ENCODE peak calls at places on chromosomes 11 and 22, in ten cellular contexts. One of them, this sample, is unnamed.

GRCh38 chr11:65111159-65111536 is 524 bp upstream of the TM7SF2 start:
- DNase-seq in activated naive CD4-positive, alpha-beta T cell: no peak
- DNase-seq in hypothalamus: no peak
- DNase-seq in left cardiac atrium: no peak
- DNase-seq in RCC 7860: no peak
- DNase-seq in right atrium auricular region: no peak
- DNase-seq in memory B cell: no peak
- DNase-seq in stimulated activated CD4-positive, alpha-beta T cell treated with anti-CD3 and anti-CD28 coated beads, Interleukin-1b, Interleukin-23, amount 100 ng/mL, for 1 hour: no peak
- DNase-seq in activated T-helper 2 cell treated with anti-CD3 and anti-CD28 coated beads, Interferon-gamma antibody, Interleukin-2, Interleukin-4, amounts not matched to agents 10 μg/mL and 5 μg/mL and 100 μg/mL, durations not matched to agents 14 hours and 24 hours and 36 hours: no peak
- DNase-seq in C1 segment of cervical spinal cord: no peak
- DNase-seq in this sample: no peak

GRCh38 chr11:112401036-112401769 is 140.5 kb upstream of the PLET1 start:
- DNase-seq in activated naive CD4-positive, alpha-beta T cell: no peak
- DNase-seq in right atrium auricular region: no peak
- DNase-seq in hypothalamus: no peak
- DNase-seq in left cardiac atrium: no peak
- DNase-seq in C1 segment of cervical spinal cord: no peak
- DNase-seq in RCC 7860: no peak
- DNase-seq in activated T-helper 2 cell treated with anti-CD3 and anti-CD28 coated beads, Interferon-gamma antibody, Interleukin-2, Interleukin-4, amounts not matched to agents 10 μg/mL and 5 μg/mL and 100 μg/mL, durations not matched to agents 14 hours and 24 hours and 36 hours: no peak
- DNase-seq in stimulated activated CD4-positive, alpha-beta T cell treated with anti-CD3 and anti-CD28 coated beads, Interleukin-1b, Interleukin-23, amount 100 ng/mL, for 1 hour: no peak
- DNase-seq in memory B cell: no peak
- DNase-seq in this sample: no peak

GRCh38 chr22:37344735-37345462 is 62.6 kb downstream of the CYTH4 start:
- DNase-seq in C1 segment of cervical spinal cord: no peak
- DNase-seq in hypothalamus: no peak
- DNase-seq in left cardiac atrium: no peak
- DNase-seq in activated naive CD4-positive, alpha-beta T cell: no peak
- DNase-seq in activated T-helper 2 cell treated with anti-CD3 and anti-CD28 coated beads, Interferon-gamma antibody, Interleukin-2, Interleukin-4, amounts not matched to agents 10 μg/mL and 5 μg/mL and 100 μg/mL, durations not matched to agents 14 hours and 24 hours and 36 hours: no peak
- DNase-seq in right atrium auricular region: no peak
- DNase-seq in stimulated activated CD4-positive, alpha-beta T cell treated with anti-CD3 and anti-CD28 coated beads, Interleukin-1b, Interleukin-23, amount 100 ng/mL, for 1 hour: no peak
- DNase-seq in RCC 7860: no peak
- DNase-seq in memory B cell: no peak
- DNase-seq in this sample: no peak

GRCh38 chr11:125772834-125773505 is 5.7 kb downstream of the PATE2 start:
- DNase-seq in activated naive CD4-positive, alpha-beta T cell: no peak
- DNase-seq in C1 segment of cervical spinal cord: no peak
- DNase-seq in activated T-helper 2 cell treated with anti-CD3 and anti-CD28 coated beads, Interferon-gamma antibody, Interleukin-2, Interleukin-4, amounts not matched to agents 10 μg/mL and 5 μg/mL and 100 μg/mL, durations not matched to agents 14 hours and 24 hours and 36 hours: no peak
- DNase-seq in left cardiac atrium: no peak
- DNase-seq in right atrium auricular region: no peak
- DNase-seq in RCC 7860: no peak
- DNase-seq in memory B cell: no peak
- DNase-seq in stimulated activated CD4-positive, alpha-beta T cell treated with anti-CD3 and anti-CD28 coated beads, Interleukin-1b, Interleukin-23, amount 100 ng/mL, for 1 hour: no peak
- DNase-seq in hypothalamus: no peak
- DNase-seq in this sample: no peak

GRCh38 chr22:38490915-38491314 is 15.2 kb downstream of the DDX17 start:
- DNase-seq in memory B cell: no peak
- DNase-seq in RCC 7860: no peak
- DNase-seq in activated T-helper 2 cell treated with anti-CD3 and anti-CD28 coated beads, Interferon-gamma antibody, Interleukin-2, Interleukin-4, amounts not matched to agents 10 μg/mL and 5 μg/mL and 100 μg/mL, durations not matched to agents 14 hours and 24 hours and 36 hours: no peak
- DNase-seq in C1 segment of cervical spinal cord: no peak
- DNase-seq in activated naive CD4-positive, alpha-beta T cell: no peak
- DNase-seq in left cardiac atrium: peak; percentile 64
- DNase-seq in stimulated activated CD4-positive, alpha-beta T cell treated with anti-CD3 and anti-CD28 coated beads, Interleukin-1b, Interleukin-23, amount 100 ng/mL, for 1 hour: no peak
- DNase-seq in hypothalamus: no peak
- DNase-seq in right atrium auricular region: no peak
- DNase-seq in this sample: no peak

GRCh38 chr11:92643827-92644226 is 325.6 kb upstream of the MTNR1B start:
- DNase-seq in RCC 7860: no peak
- DNase-seq in activated naive CD4-positive, alpha-beta T cell: no peak
- DNase-seq in right atrium auricular region: no peak
- DNase-seq in left cardiac atrium: no peak
- DNase-seq in activated T-helper 2 cell treated with anti-CD3 and anti-CD28 coated beads, Interferon-gamma antibody, Interleukin-2, Interleukin-4, amounts not matched to agents 10 μg/mL and 5 μg/mL and 100 μg/mL, durations not matched to agents 14 hours and 24 hours and 36 hours: no peak
- DNase-seq in stimulated activated CD4-positive, alpha-beta T cell treated with anti-CD3 and anti-CD28 coated beads, Interleukin-1b, Interleukin-23, amount 100 ng/mL, for 1 hour: no peak
- DNase-seq in C1 segment of cervical spinal cord: no peak
- DNase-seq in hypothalamus: no peak
- DNase-seq in memory B cell: no peak
- DNase-seq in this sample: no peak

GRCh38 chr22:27296091-27296675 is 505.4 kb downstream of the MN1 start:
- DNase-seq in right atrium auricular region: no peak
- DNase-seq in left cardiac atrium: no peak
- DNase-seq in hypothalamus: no peak
- DNase-seq in stimulated activated CD4-positive, alpha-beta T cell treated with anti-CD3 and anti-CD28 coated beads, Interleukin-1b, Interleukin-23, amount 100 ng/mL, for 1 hour: no peak
- DNase-seq in activated naive CD4-positive, alpha-beta T cell: no peak
- DNase-seq in memory B cell: no peak
- DNase-seq in C1 segment of cervical spinal cord: no peak
- DNase-seq in RCC 7860: no peak
- DNase-seq in activated T-helper 2 cell treated with anti-CD3 and anti-CD28 coated beads, Interferon-gamma antibody, Interleukin-2, Interleukin-4, amounts not matched to agents 10 μg/mL and 5 μg/mL and 100 μg/mL, durations not matched to agents 14 hours and 24 hours and 36 hours: no peak
- DNase-seq in this sample: no peak

GRCh38 chr11:115244314-115244713 is 259.9 kb downstream of the CADM1 start:
- DNase-seq in RCC 7860: no peak
- DNase-seq in activated naive CD4-positive, alpha-beta T cell: no peak
- DNase-seq in hypothalamus: no peak
- DNase-seq in C1 segment of cervical spinal cord: no peak
- DNase-seq in memory B cell: no peak
- DNase-seq in right atrium auricular region: no peak
- DNase-seq in activated T-helper 2 cell treated with anti-CD3 and anti-CD28 coated beads, Interferon-gamma antibody, Interleukin-2, Interleukin-4, amounts not matched to agents 10 μg/mL and 5 μg/mL and 100 μg/mL, durations not matched to agents 14 hours and 24 hours and 36 hours: no peak
- DNase-seq in left cardiac atrium: no peak
- DNase-seq in stimulated activated CD4-positive, alpha-beta T cell treated with anti-CD3 and anti-CD28 coated beads, Interleukin-1b, Interleukin-23, amount 100 ng/mL, for 1 hour: no peak
- DNase-seq in this sample: no peak

GRCh38 chr22:11598492-11599440 is 3929.2 kb upstream of the OR11H1 start:
- DNase-seq in right atrium auricular region: no peak
- DNase-seq in memory B cell: no peak
- DNase-seq in hypothalamus: no peak
- DNase-seq in C1 segment of cervical spinal cord: no peak
- DNase-seq in activated T-helper 2 cell treated with anti-CD3 and anti-CD28 coated beads, Interferon-gamma antibody, Interleukin-2, Interleukin-4, amounts not matched to agents 10 μg/mL and 5 μg/mL and 100 μg/mL, durations not matched to agents 14 hours and 24 hours and 36 hours: no peak
- DNase-seq in left cardiac atrium: no peak
- DNase-seq in activated naive CD4-positive, alpha-beta T cell: no peak
- DNase-seq in RCC 7860: no peak
- DNase-seq in stimulated activated CD4-positive, alpha-beta T cell treated with anti-CD3 and anti-CD28 coated beads, Interleukin-1b, Interleukin-23, amount 100 ng/mL, for 1 hour: no peak
- DNase-seq in this sample: no peak

GRCh38 chr22:37254867-37255233 is 10.8 kb upstream of the RAC2 start:
- DNase-seq in stimulated activated CD4-positive, alpha-beta T cell treated with anti-CD3 and anti-CD28 coated beads, Interleukin-1b, Interleukin-23, amount 100 ng/mL, for 1 hour: no peak
- DNase-seq in activated naive CD4-positive, alpha-beta T cell: no peak
- DNase-seq in activated T-helper 2 cell treated with anti-CD3 and anti-CD28 coated beads, Interferon-gamma antibody, Interleukin-2, Interleukin-4, amounts not matched to agents 10 μg/mL and 5 μg/mL and 100 μg/mL, durations not matched to agents 14 hours and 24 hours and 36 hours: no peak
- DNase-seq in left cardiac atrium: no peak
- DNase-seq in right atrium auricular region: no peak
- DNase-seq in C1 segment of cervical spinal cord: no peak
- DNase-seq in memory B cell: no peak
- DNase-seq in hypothalamus: no peak
- DNase-seq in RCC 7860: peak; percentile 33
- DNase-seq in this sample: no peak

GRCh38 chr22:22752556-22753477 is 108.4 kb downstream of the GGTLC2 start:
- DNase-seq in activated T-helper 2 cell treated with anti-CD3 and anti-CD28 coated beads, Interferon-gamma antibody, Interleukin-2, Interleukin-4, amounts not matched to agents 10 μg/mL and 5 μg/mL and 100 μg/mL, durations not matched to agents 14 hours and 24 hours and 36 hours: no peak
- DNase-seq in activated naive CD4-positive, alpha-beta T cell: no peak
- DNase-seq in right atrium auricular region: peak; percentile 71
- DNase-seq in left cardiac atrium: peak; percentile 47
- DNase-seq in memory B cell: no peak
- DNase-seq in RCC 7860: no peak
- DNase-seq in C1 segment of cervical spinal cord: no peak
- DNase-seq in stimulated activated CD4-positive, alpha-beta T cell treated with anti-CD3 and anti-CD28 coated beads, Interleukin-1b, Interleukin-23, amount 100 ng/mL, for 1 hour: no peak
- DNase-seq in hypothalamus: no peak
- DNase-seq in this sample: no peak

GRCh38 chr11:70586261-70587094 is 188.1 kb downstream of the CTTN start:
- DNase-seq in hypothalamus: no peak
- DNase-seq in activated naive CD4-positive, alpha-beta T cell: no peak
- DNase-seq in left cardiac atrium: no peak
- DNase-seq in stimulated activated CD4-positive, alpha-beta T cell treated with anti-CD3 and anti-CD28 coated beads, Interleukin-1b, Interleukin-23, amount 100 ng/mL, for 1 hour: no peak
- DNase-seq in right atrium auricular region: no peak
- DNase-seq in memory B cell: no peak
- DNase-seq in C1 segment of cervical spinal cord: no peak
- DNase-seq in RCC 7860: no peak
- DNase-seq in activated T-helper 2 cell treated with anti-CD3 and anti-CD28 coated beads, Interferon-gamma antibody, Interleukin-2, Interleukin-4, amounts not matched to agents 10 μg/mL and 5 μg/mL and 100 μg/mL, durations not matched to agents 14 hours and 24 hours and 36 hours: no peak
- DNase-seq in this sample: no peak

GRCh38 chr11:124899376-124900145 is 1.9 kb upstream of the ROBO4 start:
- DNase-seq in stimulated activated CD4-positive, alpha-beta T cell treated with anti-CD3 and anti-CD28 coated beads, Interleukin-1b, Interleukin-23, amount 100 ng/mL, for 1 hour: no peak
- DNase-seq in memory B cell: no peak
- DNase-seq in RCC 7860: peak; percentile 32
- DNase-seq in left cardiac atrium: no peak
- DNase-seq in right atrium auricular region: no peak
- DNase-seq in hypothalamus: no peak
- DNase-seq in activated T-helper 2 cell treated with anti-CD3 and anti-CD28 coated beads, Interferon-gamma antibody, Interleukin-2, Interleukin-4, amounts not matched to agents 10 μg/mL and 5 μg/mL and 100 μg/mL, durations not matched to agents 14 hours and 24 hours and 36 hours: no peak
- DNase-seq in activated naive CD4-positive, alpha-beta T cell: no peak
- DNase-seq in C1 segment of cervical spinal cord: no peak
- DNase-seq in this sample: no peak

GRCh38 chr11:100805509-100806199 is 118.6 kb downstream of the ARHGAP42 start:
- DNase-seq in stimulated activated CD4-positive, alpha-beta T cell treated with anti-CD3 and anti-CD28 coated beads, Interleukin-1b, Interleukin-23, amount 100 ng/mL, for 1 hour: no peak
- DNase-seq in activated naive CD4-positive, alpha-beta T cell: no peak
- DNase-seq in C1 segment of cervical spinal cord: no peak
- DNase-seq in left cardiac atrium: no peak
- DNase-seq in hypothalamus: no peak
- DNase-seq in memory B cell: no peak
- DNase-seq in activated T-helper 2 cell treated with anti-CD3 and anti-CD28 coated beads, Interferon-gamma antibody, Interleukin-2, Interleukin-4, amounts not matched to agents 10 μg/mL and 5 μg/mL and 100 μg/mL, durations not matched to agents 14 hours and 24 hours and 36 hours: no peak
- DNase-seq in right atrium auricular region: no peak
- DNase-seq in RCC 7860: no peak
- DNase-seq in this sample: no peak

GRCh38 chr11:119340335-119341221 is at the start of gene C1QTNF5:
- DNase-seq in C1 segment of cervical spinal cord: peak; percentile 79
- DNase-seq in stimulated activated CD4-positive, alpha-beta T cell treated with anti-CD3 and anti-CD28 coated beads, Interleukin-1b, Interleukin-23, amount 100 ng/mL, for 1 hour: no peak
- DNase-seq in activated naive CD4-positive, alpha-beta T cell: no peak
- DNase-seq in RCC 7860: no peak
- DNase-seq in right atrium auricular region: peak; percentile 91
- DNase-seq in left cardiac atrium: peak; percentile 92
- DNase-seq in hypothalamus: no peak
- DNase-seq in memory B cell: no peak
- DNase-seq in activated T-helper 2 cell treated with anti-CD3 and anti-CD28 coated beads, Interferon-gamma antibody, Interleukin-2, Interleukin-4, amounts not matched to agents 10 μg/mL and 5 μg/mL and 100 μg/mL, durations not matched to agents 14 hours and 24 hours and 36 hours: no peak
- DNase-seq in this sample: no peak

GRCh38 chr11:113034591-113034990 is 73.4 kb downstream of the NCAM1 start:
- DNase-seq in right atrium auricular region: no peak
- DNase-seq in memory B cell: no peak
- DNase-seq in activated T-helper 2 cell treated with anti-CD3 and anti-CD28 coated beads, Interferon-gamma antibody, Interleukin-2, Interleukin-4, amounts not matched to agents 10 μg/mL and 5 μg/mL and 100 μg/mL, durations not matched to agents 14 hours and 24 hours and 36 hours: no peak
- DNase-seq in stimulated activated CD4-positive, alpha-beta T cell treated with anti-CD3 and anti-CD28 coated beads, Interleukin-1b, Interleukin-23, amount 100 ng/mL, for 1 hour: no peak
- DNase-seq in left cardiac atrium: no peak
- DNase-seq in C1 segment of cervical spinal cord: no peak
- DNase-seq in hypothalamus: no peak
- DNase-seq in RCC 7860: no peak
- DNase-seq in activated naive CD4-positive, alpha-beta T cell: no peak
- DNase-seq in this sample: no peak

GRCh38 chr11:123525072-123525471 is 95.0 kb downstream of the GRAMD1B start:
- DNase-seq in memory B cell: no peak
- DNase-seq in RCC 7860: no peak
- DNase-seq in right atrium auricular region: no peak
- DNase-seq in hypothalamus: no peak
- DNase-seq in stimulated activated CD4-positive, alpha-beta T cell treated with anti-CD3 and anti-CD28 coated beads, Interleukin-1b, Interleukin-23, amount 100 ng/mL, for 1 hour: no peak
- DNase-seq in activated naive CD4-positive, alpha-beta T cell: no peak
- DNase-seq in activated T-helper 2 cell treated with anti-CD3 and anti-CD28 coated beads, Interferon-gamma antibody, Interleukin-2, Interleukin-4, amounts not matched to agents 10 μg/mL and 5 μg/mL and 100 μg/mL, durations not matched to agents 14 hours and 24 hours and 36 hours: no peak
- DNase-seq in left cardiac atrium: no peak
- DNase-seq in C1 segment of cervical spinal cord: no peak
- DNase-seq in this sample: no peak

GRCh38 chr11:65903715-65904114 is 3.5 kb upstream of the FOSL1 start:
- DNase-seq in activated naive CD4-positive, alpha-beta T cell: no peak
- DNase-seq in right atrium auricular region: no peak
- DNase-seq in memory B cell: no peak
- DNase-seq in activated T-helper 2 cell treated with anti-CD3 and anti-CD28 coated beads, Interferon-gamma antibody, Interleukin-2, Interleukin-4, amounts not matched to agents 10 μg/mL and 5 μg/mL and 100 μg/mL, durations not matched to agents 14 hours and 24 hours and 36 hours: no peak
- DNase-seq in stimulated activated CD4-positive, alpha-beta T cell treated with anti-CD3 and anti-CD28 coated beads, Interleukin-1b, Interleukin-23, amount 100 ng/mL, for 1 hour: no peak
- DNase-seq in left cardiac atrium: no peak
- DNase-seq in RCC 7860: no peak
- DNase-seq in C1 segment of cervical spinal cord: no peak
- DNase-seq in hypothalamus: no peak
- DNase-seq in this sample: no peak

GRCh38 chr11:120400564-120401364 is 64.6 kb downstream of the ARHGEF12 start:
- DNase-seq in left cardiac atrium: no peak
- DNase-seq in stimulated activated CD4-positive, alpha-beta T cell treated with anti-CD3 and anti-CD28 coated beads, Interleukin-1b, Interleukin-23, amount 100 ng/mL, for 1 hour: no peak
- DNase-seq in C1 segment of cervical spinal cord: no peak
- DNase-seq in activated naive CD4-positive, alpha-beta T cell: no peak
- DNase-seq in hypothalamus: no peak
- DNase-seq in right atrium auricular region: peak; percentile 59
- DNase-seq in activated T-helper 2 cell treated with anti-CD3 and anti-CD28 coated beads, Interferon-gamma antibody, Interleukin-2, Interleukin-4, amounts not matched to agents 10 μg/mL and 5 μg/mL and 100 μg/mL, durations not matched to agents 14 hours and 24 hours and 36 hours: no peak
- DNase-seq in RCC 7860: peak; percentile 90
- DNase-seq in memory B cell: no peak
- DNase-seq in this sample: no peak

GRCh38 chr11:31974737-31975136 is 116.1 kb upstream of the RCN1 start:
- DNase-seq in activated naive CD4-positive, alpha-beta T cell: no peak
- DNase-seq in right atrium auricular region: no peak
- DNase-seq in activated T-helper 2 cell treated with anti-CD3 and anti-CD28 coated beads, Interferon-gamma antibody, Interleukin-2, Interleukin-4, amounts not matched to agents 10 μg/mL and 5 μg/mL and 100 μg/mL, durations not matched to agents 14 hours and 24 hours and 36 hours: no peak
- DNase-seq in hypothalamus: no peak
- DNase-seq in memory B cell: no peak
- DNase-seq in stimulated activated CD4-positive, alpha-beta T cell treated with anti-CD3 and anti-CD28 coated beads, Interleukin-1b, Interleukin-23, amount 100 ng/mL, for 1 hour: no peak
- DNase-seq in left cardiac atrium: no peak
- DNase-seq in C1 segment of cervical spinal cord: no peak
- DNase-seq in RCC 7860: peak; percentile 83
- DNase-seq in this sample: no peak

GRCh38 chr11:62491571-62492329 is 54.9 kb downstream of the AHNAK start:
- DNase-seq in memory B cell: no peak
- DNase-seq in activated T-helper 2 cell treated with anti-CD3 and anti-CD28 coated beads, Interferon-gamma antibody, Interleukin-2, Interleukin-4, amounts not matched to agents 10 μg/mL and 5 μg/mL and 100 μg/mL, durations not matched to agents 14 hours and 24 hours and 36 hours: no peak
- DNase-seq in activated naive CD4-positive, alpha-beta T cell: no peak
- DNase-seq in left cardiac atrium: no peak
- DNase-seq in stimulated activated CD4-positive, alpha-beta T cell treated with anti-CD3 and anti-CD28 coated beads, Interleukin-1b, Interleukin-23, amount 100 ng/mL, for 1 hour: no peak
- DNase-seq in C1 segment of cervical spinal cord: no peak
- DNase-seq in RCC 7860: no peak
- DNase-seq in right atrium auricular region: no peak
- DNase-seq in hypothalamus: no peak
- DNase-seq in this sample: no peak

This sample was measured in omental fat pad.